ENCODE peak calls at places on chromosome 21, in five cellular contexts. R, A, L, V and Q are unnamed samples.

GRCh38 chr21:35565204-35565611 is 495.1 kb downstream of the SETD4 start:
- DNase-seq in L (no peak), R (no peak), A (no peak), V (no peak), Q (no peak)

GRCh38 chr21:34261841-34262832 is 101.7 kb upstream of the KCNE2 start:
- DNase-seq in L (no peak), R (no peak), V (no peak), A (no peak), Q (no peak)

GRCh38 chr21:42245348-42246185 is 26.6 kb downstream of the ABCG1 start:
- DNase-seq in V (no peak), L (no peak), R (peak), A (no peak), Q (no peak)

GRCh38 chr21:14617836-14618235 is 71.7 kb upstream of the SAMSN1 start:
- DNase-seq in L (no peak), A (no peak), R (no peak), V (no peak), Q (no peak)

GRCh38 chr21:29326914-29327554 is 28.3 kb downstream of the BACH1 start:
- DNase-seq in R (no peak), A (no peak), L (no peak), V (no peak), Q (no peak)

GRCh38 chr21:17397703-17398102 is 115.1 kb upstream of the CXADR start:
- DNase-seq in A (no peak), V (no peak), L (no peak), R (no peak), Q (no peak)

GRCh38 chr21:45372732-45373355 is 32.1 kb upstream of the COL18A1 start:
- DNase-seq in A (peak), R (no peak), V (no peak), L (no peak), Q (no peak)

GRCh38 chr21:43933146-43933673 is 68.2 kb downstream of the AGPAT3 start:
- DNase-seq in R (no peak), A (no peak), L (no peak), V (no peak), Q (no peak)

GRCh38 chr21:35204850-35205564 is 155.9 kb upstream of the RUNX1 start:
- DNase-seq in L (no peak), R (no peak), A (no peak), V (no peak), Q (peak)

GRCh38 chr21:23478381-23478780 is 2128.9 kb downstream of the MRPL39 start:
- DNase-seq in R (no peak), A (no peak), V (no peak), L (no peak), Q (no peak)

GRCh38 chr21:45861156-45861870 is 120.3 kb upstream of the COL6A1 start:
- DNase-seq in A (no peak), V (no peak), L (no peak), R (no peak), Q (no peak)

GRCh38 chr21:29390778-29391177 is 92.1 kb downstream of the BACH1 start:
- DNase-seq in A (no peak), R (no peak), V (no peak), L (no peak), Q (no peak)

GRCh38 chr21:42338730-42339715 is 11.8 kb downstream of the TFF2 start:
- DNase-seq in R (no peak), A (no peak), V (no peak), L (no peak), Q (no peak)

GRCh38 chr21:35342440-35342839 is 293.3 kb upstream of the RUNX1 start:
- DNase-seq in R (no peak), V (no peak), A (no peak), L (no peak), Q (no peak)

GRCh38 chr21:32335601-32336575 is 37.2 kb downstream of the MRAP start:
- DNase-seq in V (no peak), L (peak), A (no peak), R (no peak), Q (no peak)

GRCh38 chr21:27813750-27814149 is 846.9 kb upstream of the ADAMTS5 start:
- DNase-seq in R (no peak), A (no peak), V (no peak), L (peak), Q (no peak)

GRCh38 chr21:41632748-41633475 is 125.0 kb upstream of the TMPRSS2 start:
- DNase-seq in L (no peak), V (no peak), R (no peak), A (no peak), Q (no peak)

GRCh38 chr21:44984428-44984791 is 44.6 kb downstream of the SLX9 start:
- DNase-seq in A (no peak), L (no peak), R (no peak), V (no peak), Q (no peak)